ENCODE peak calls at places on chromosomes 11 and 22, in five cellular contexts. One of them, this sample, is unnamed.

GRCh38 chr11:62880231-62880802 is 379 bp upstream of the SLC3A2 start:
- DNase-seq in T1000: peak
- DNase-seq in dermis blood vessel endothelial cell: peak
- DNase-seq in stimulated activated CD8-positive, alpha-beta memory T cell treated with anti-CD3 and anti-CD28 coated beads, Interleukin-4, amount 100 ng/mL, for 24 hours: peak
- DNase-seq in activated effector memory CD4-positive, alpha-beta T cell treated with Interleukin-2 at 50 U/mL for 16 hours: no peak
- DNase-seq in this sample: no peak

GRCh38 chr22:22920104-22920654 is 32.6 kb downstream of the IGLL5 start:
- DNase-seq in T1000: no peak
- DNase-seq in dermis blood vessel endothelial cell: no peak
- DNase-seq in activated effector memory CD4-positive, alpha-beta T cell treated with Interleukin-2 at 50 U/mL for 16 hours: no peak
- DNase-seq in stimulated activated CD8-positive, alpha-beta memory T cell treated with anti-CD3 and anti-CD28 coated beads, Interleukin-4, amount 100 ng/mL, for 24 hours: no peak
- DNase-seq in this sample: no peak

GRCh38 chr11:22467248-22467647 is 129.1 kb downstream of the SLC17A6 start:
- DNase-seq in dermis blood vessel endothelial cell: no peak
- DNase-seq in T1000: no peak
- DNase-seq in activated effector memory CD4-positive, alpha-beta T cell treated with Interleukin-2 at 50 U/mL for 16 hours: no peak
- DNase-seq in stimulated activated CD8-positive, alpha-beta memory T cell treated with anti-CD3 and anti-CD28 coated beads, Interleukin-4, amount 100 ng/mL, for 24 hours: no peak
- DNase-seq in this sample: no peak

GRCh38 chr11:116736763-116737162 is 36.0 kb downstream of the BUD13 start:
- DNase-seq in stimulated activated CD8-positive, alpha-beta memory T cell treated with anti-CD3 and anti-CD28 coated beads, Interleukin-4, amount 100 ng/mL, for 24 hours: no peak
- DNase-seq in activated effector memory CD4-positive, alpha-beta T cell treated with Interleukin-2 at 50 U/mL for 16 hours: no peak
- DNase-seq in dermis blood vessel endothelial cell: no peak
- DNase-seq in T1000: no peak
- DNase-seq in this sample: no peak

GRCh38 chr22:31075961-31076360 is 5.2 kb upstream of the SMTN start:
- DNase-seq in dermis blood vessel endothelial cell: no peak
- DNase-seq in T1000: no peak
- DNase-seq in stimulated activated CD8-positive, alpha-beta memory T cell treated with anti-CD3 and anti-CD28 coated beads, Interleukin-4, amount 100 ng/mL, for 24 hours: no peak
- DNase-seq in activated effector memory CD4-positive, alpha-beta T cell treated with Interleukin-2 at 50 U/mL for 16 hours: no peak
- DNase-seq in this sample: no peak

GRCh38 chr11:68993546-68993945 is 12.8 kb upstream of the MRGPRD start:
- DNase-seq in stimulated activated CD8-positive, alpha-beta memory T cell treated with anti-CD3 and anti-CD28 coated beads, Interleukin-4, amount 100 ng/mL, for 24 hours: no peak
- DNase-seq in dermis blood vessel endothelial cell: no peak
- DNase-seq in activated effector memory CD4-positive, alpha-beta T cell treated with Interleukin-2 at 50 U/mL for 16 hours: no peak
- DNase-seq in T1000: no peak
- DNase-seq in this sample: no peak

GRCh38 chr11:71395010-71395560 is 53.1 kb downstream of the DHCR7 start:
- DNase-seq in dermis blood vessel endothelial cell: no peak
- DNase-seq in activated effector memory CD4-positive, alpha-beta T cell treated with Interleukin-2 at 50 U/mL for 16 hours: no peak
- DNase-seq in stimulated activated CD8-positive, alpha-beta memory T cell treated with anti-CD3 and anti-CD28 coated beads, Interleukin-4, amount 100 ng/mL, for 24 hours: no peak
- DNase-seq in T1000: no peak
- DNase-seq in this sample: no peak

GRCh38 chr22:44702479-44703219 is 645 bp downstream of the PRR5 start:
- DNase-seq in stimulated activated CD8-positive, alpha-beta memory T cell treated with anti-CD3 and anti-CD28 coated beads, Interleukin-4, amount 100 ng/mL, for 24 hours: no peak
- DNase-seq in activated effector memory CD4-positive, alpha-beta T cell treated with Interleukin-2 at 50 U/mL for 16 hours: no peak
- DNase-seq in dermis blood vessel endothelial cell: no peak
- DNase-seq in T1000: no peak
- DNase-seq in this sample: no peak

GRCh38 chr11:65920035-65920802 is 993 bp downstream of the DRAP1 start:
- DNase-seq in stimulated activated CD8-positive, alpha-beta memory T cell treated with anti-CD3 and anti-CD28 coated beads, Interleukin-4, amount 100 ng/mL, for 24 hours: no peak
- DNase-seq in T1000: no peak
- DNase-seq in dermis blood vessel endothelial cell: no peak
- DNase-seq in activated effector memory CD4-positive, alpha-beta T cell treated with Interleukin-2 at 50 U/mL for 16 hours: no peak
- DNase-seq in this sample: no peak

GRCh38 chr22:28674121-28674563 is 5.5 kb downstream of the TTC28 start:
- DNase-seq in stimulated activated CD8-positive, alpha-beta memory T cell treated with anti-CD3 and anti-CD28 coated beads, Interleukin-4, amount 100 ng/mL, for 24 hours: no peak
- DNase-seq in dermis blood vessel endothelial cell: no peak
- DNase-seq in activated effector memory CD4-positive, alpha-beta T cell treated with Interleukin-2 at 50 U/mL for 16 hours: no peak
- DNase-seq in T1000: no peak
- DNase-seq in this sample: peak

GRCh38 chr22:50576070-50576469 is 2.2 kb downstream of the CPT1B start:
- DNase-seq in T1000: no peak
- DNase-seq in activated effector memory CD4-positive, alpha-beta T cell treated with Interleukin-2 at 50 U/mL for 16 hours: no peak
- DNase-seq in dermis blood vessel endothelial cell: peak
- DNase-seq in stimulated activated CD8-positive, alpha-beta memory T cell treated with anti-CD3 and anti-CD28 coated beads, Interleukin-4, amount 100 ng/mL, for 24 hours: no peak
- DNase-seq in this sample: no peak

GRCh38 chr22:19607198-19608113 is 83.2 kb upstream of the CLDN5 start:
- DNase-seq in T1000: no peak
- DNase-seq in stimulated activated CD8-positive, alpha-beta memory T cell treated with anti-CD3 and anti-CD28 coated beads, Interleukin-4, amount 100 ng/mL, for 24 hours: no peak
- DNase-seq in dermis blood vessel endothelial cell: peak
- DNase-seq in activated effector memory CD4-positive, alpha-beta T cell treated with Interleukin-2 at 50 U/mL for 16 hours: peak
- DNase-seq in this sample: no peak

GRCh38 chr11:126815111-126815510 is 185.5 kb downstream of the KIRREL3 start:
- DNase-seq in stimulated activated CD8-positive, alpha-beta memory T cell treated with anti-CD3 and anti-CD28 coated beads, Interleukin-4, amount 100 ng/mL, for 24 hours: no peak
- DNase-seq in activated effector memory CD4-positive, alpha-beta T cell treated with Interleukin-2 at 50 U/mL for 16 hours: no peak
- DNase-seq in dermis blood vessel endothelial cell: no peak
- DNase-seq in T1000: no peak
- DNase-seq in this sample: no peak

GRCh38 chr11:110311783-110312578 is 15.6 kb upstream of the RDX start:
- DNase-seq in stimulated activated CD8-positive, alpha-beta memory T cell treated with anti-CD3 and anti-CD28 coated beads, Interleukin-4, amount 100 ng/mL, for 24 hours: no peak
- DNase-seq in dermis blood vessel endothelial cell: peak
- DNase-seq in T1000: no peak
- DNase-seq in activated effector memory CD4-positive, alpha-beta T cell treated with Interleukin-2 at 50 U/mL for 16 hours: no peak
- DNase-seq in this sample: no peak

GRCh38 chr22:31056986-31057599 is 24.0 kb upstream of the SMTN start:
- DNase-seq in dermis blood vessel endothelial cell: no peak
- DNase-seq in activated effector memory CD4-positive, alpha-beta T cell treated with Interleukin-2 at 50 U/mL for 16 hours: no peak
- DNase-seq in stimulated activated CD8-positive, alpha-beta memory T cell treated with anti-CD3 and anti-CD28 coated beads, Interleukin-4, amount 100 ng/mL, for 24 hours: no peak
- DNase-seq in T1000: no peak
- DNase-seq in this sample: no peak

GRCh38 chr11:72085836-72086475 is 5.3 kb downstream of the LRRC51 start:
- DNase-seq in stimulated activated CD8-positive, alpha-beta memory T cell treated with anti-CD3 and anti-CD28 coated beads, Interleukin-4, amount 100 ng/mL, for 24 hours: no peak
- DNase-seq in T1000: no peak
- DNase-seq in dermis blood vessel endothelial cell: no peak
- DNase-seq in activated effector memory CD4-positive, alpha-beta T cell treated with Interleukin-2 at 50 U/mL for 16 hours: no peak
- DNase-seq in this sample: no peak